ENCODE peak calls at places on chromosomes 7 and 10, in nine cellular contexts. One of them, this sample, is unnamed.

GRCh38 chr7:23490357-23491131 is 20.3 kb upstream of the IGF2BP3 start:
- DNase-seq in fibroblast of pulmonary artery: peak; percentile 38
- DNase-seq in HCT116: no peak
- DNase-seq in activated CD8-positive, alpha-beta T cell treated with anti-CD3 and anti-CD28 coated beads for 36 hours: peak; percentile 55
- DNase-seq in fibroblast of villous mesenchyme: peak; percentile 41
- DNase-seq in AG09319: no peak
- DNase-seq in A549: no peak
- DNase-seq in uterus: no peak
- DNase-seq in mammary epithelial cell: no peak
- DNase-seq in this sample: no peak

GRCh38 chr7:51139796-51140195 is 176.8 kb downstream of the COBL start:
- DNase-seq in fibroblast of villous mesenchyme: no peak
- DNase-seq in uterus: no peak
- DNase-seq in AG09319: no peak
- DNase-seq in activated CD8-positive, alpha-beta T cell treated with anti-CD3 and anti-CD28 coated beads for 36 hours: no peak
- DNase-seq in HCT116: no peak
- DNase-seq in mammary epithelial cell: peak; percentile 79
- DNase-seq in A549: no peak
- DNase-seq in fibroblast of pulmonary artery: no peak
- DNase-seq in this sample: no peak

GRCh38 chr10:126463306-126463705 is 75.0 kb upstream of the ADAM12 start:
- DNase-seq in AG09319: no peak
- DNase-seq in HCT116: no peak
- DNase-seq in activated CD8-positive, alpha-beta T cell treated with anti-CD3 and anti-CD28 coated beads for 36 hours: no peak
- DNase-seq in fibroblast of villous mesenchyme: no peak
- DNase-seq in mammary epithelial cell: no peak
- DNase-seq in A549: no peak
- DNase-seq in uterus: no peak
- DNase-seq in fibroblast of pulmonary artery: no peak
- DNase-seq in this sample: no peak

GRCh38 chr7:5549096-5549896 is 125.7 kb upstream of the TNRC18 start:
- DNase-seq in activated CD8-positive, alpha-beta T cell treated with anti-CD3 and anti-CD28 coated beads for 36 hours: peak; percentile 27
- DNase-seq in fibroblast of villous mesenchyme: peak; percentile 71
- DNase-seq in A549: peak; percentile 89
- DNase-seq in HCT116: peak; percentile 87
- DNase-seq in uterus: peak; percentile 42
- DNase-seq in fibroblast of pulmonary artery: peak; percentile 62
- DNase-seq in AG09319: no peak
- DNase-seq in mammary epithelial cell: peak; percentile 93
- DNase-seq in this sample: no peak

GRCh38 chr10:97089209-97089865 is 96.4 kb downstream of the SLIT1 start:
- DNase-seq in HCT116: no peak
- DNase-seq in fibroblast of pulmonary artery: no peak
- DNase-seq in activated CD8-positive, alpha-beta T cell treated with anti-CD3 and anti-CD28 coated beads for 36 hours: no peak
- DNase-seq in AG09319: no peak
- DNase-seq in A549: no peak
- DNase-seq in mammary epithelial cell: peak; percentile 71
- DNase-seq in fibroblast of villous mesenchyme: no peak
- DNase-seq in uterus: no peak
- DNase-seq in this sample: no peak

GRCh38 chr10:22795546-22795945 is 81.2 kb upstream of the PIP4K2A start:
- DNase-seq in fibroblast of villous mesenchyme: peak; percentile 40
- DNase-seq in activated CD8-positive, alpha-beta T cell treated with anti-CD3 and anti-CD28 coated beads for 36 hours: no peak
- DNase-seq in uterus: no peak
- DNase-seq in mammary epithelial cell: no peak
- DNase-seq in A549: no peak
- DNase-seq in HCT116: no peak
- DNase-seq in fibroblast of pulmonary artery: no peak
- DNase-seq in AG09319: no peak
- DNase-seq in this sample: no peak

GRCh38 chr7:116899308-116899707 is 36.9 kb downstream of the CAPZA2 start:
- DNase-seq in fibroblast of pulmonary artery: peak; percentile 46
- DNase-seq in uterus: no peak
- DNase-seq in fibroblast of villous mesenchyme: peak; percentile 33
- DNase-seq in A549: no peak
- DNase-seq in mammary epithelial cell: peak; percentile 35
- DNase-seq in AG09319: no peak
- DNase-seq in activated CD8-positive, alpha-beta T cell treated with anti-CD3 and anti-CD28 coated beads for 36 hours: no peak
- DNase-seq in HCT116: no peak
- DNase-seq in this sample: no peak

GRCh38 chr7:85497999-85498398 is 311.1 kb upstream of the SEMA3D start:
- DNase-seq in AG09319: no peak
- DNase-seq in uterus: no peak
- DNase-seq in A549: no peak
- DNase-seq in fibroblast of villous mesenchyme: no peak
- DNase-seq in HCT116: no peak
- DNase-seq in fibroblast of pulmonary artery: no peak
- DNase-seq in mammary epithelial cell: no peak
- DNase-seq in activated CD8-positive, alpha-beta T cell treated with anti-CD3 and anti-CD28 coated beads for 36 hours: no peak
- DNase-seq in this sample: no peak

GRCh38 chr7:90596745-90597526 is 815 bp downstream of the CDK14 start:
- DNase-seq in activated CD8-positive, alpha-beta T cell treated with anti-CD3 and anti-CD28 coated beads for 36 hours: no peak
- DNase-seq in A549: no peak
- DNase-seq in mammary epithelial cell: peak; percentile 57
- DNase-seq in uterus: no peak
- DNase-seq in AG09319: no peak
- DNase-seq in fibroblast of pulmonary artery: peak; percentile 58
- DNase-seq in HCT116: no peak
- DNase-seq in fibroblast of villous mesenchyme: peak; percentile 55
- DNase-seq in this sample: no peak

GRCh38 chr10:69335063-69335587 is 56.8 kb downstream of the HK1 start:
- DNase-seq in A549: no peak
- DNase-seq in activated CD8-positive, alpha-beta T cell treated with anti-CD3 and anti-CD28 coated beads for 36 hours: peak; percentile 54
- DNase-seq in fibroblast of villous mesenchyme: peak; percentile 72
- DNase-seq in mammary epithelial cell: no peak
- DNase-seq in uterus: peak; percentile 23
- DNase-seq in HCT116: no peak
- DNase-seq in fibroblast of pulmonary artery: peak; percentile 64
- DNase-seq in AG09319: no peak
- DNase-seq in this sample: no peak

GRCh38 chr7:12297709-12298108 is 86.6 kb downstream of the TMEM106B start:
- DNase-seq in mammary epithelial cell: peak; percentile 76
- DNase-seq in HCT116: peak; percentile 15
- DNase-seq in uterus: no peak
- DNase-seq in fibroblast of pulmonary artery: no peak
- DNase-seq in AG09319: no peak
- DNase-seq in A549: no peak
- DNase-seq in fibroblast of villous mesenchyme: no peak
- DNase-seq in activated CD8-positive, alpha-beta T cell treated with anti-CD3 and anti-CD28 coated beads for 36 hours: no peak
- DNase-seq in this sample: no peak

GRCh38 chr7:22452142-22452763 is 47.7 kb downstream of the STEAP1B start:
- DNase-seq in A549: peak; percentile 36
- DNase-seq in HCT116: peak; percentile 42
- DNase-seq in activated CD8-positive, alpha-beta T cell treated with anti-CD3 and anti-CD28 coated beads for 36 hours: peak; percentile 74
- DNase-seq in uterus: no peak
- DNase-seq in AG09319: no peak
- DNase-seq in mammary epithelial cell: no peak
- DNase-seq in fibroblast of villous mesenchyme: peak; percentile 21
- DNase-seq in fibroblast of pulmonary artery: peak; percentile 38
- DNase-seq in this sample: no peak

GRCh38 chr7:84998665-84999064 is 188.2 kb downstream of the SEMA3D start:
- DNase-seq in mammary epithelial cell: no peak
- DNase-seq in uterus: no peak
- DNase-seq in AG09319: no peak
- DNase-seq in activated CD8-positive, alpha-beta T cell treated with anti-CD3 and anti-CD28 coated beads for 36 hours: no peak
- DNase-seq in fibroblast of villous mesenchyme: no peak
- DNase-seq in HCT116: no peak
- DNase-seq in fibroblast of pulmonary artery: no peak
- DNase-seq in A549: no peak
- DNase-seq in this sample: no peak

GRCh38 chr7:157292770-157293412 is 43.9 kb upstream of the DNAJB6 start:
- DNase-seq in HCT116: no peak
- DNase-seq in fibroblast of pulmonary artery: no peak
- DNase-seq in AG09319: no peak
- DNase-seq in A549: no peak
- DNase-seq in activated CD8-positive, alpha-beta T cell treated with anti-CD3 and anti-CD28 coated beads for 36 hours: no peak
- DNase-seq in mammary epithelial cell: peak; percentile 76
- DNase-seq in uterus: no peak
- DNase-seq in fibroblast of villous mesenchyme: no peak
- DNase-seq in this sample: no peak

GRCh38 chr10:117408436-117409384 is 33.5 kb upstream of the PDZD8 start:
- DNase-seq in fibroblast of pulmonary artery: no peak
- DNase-seq in mammary epithelial cell: no peak
- DNase-seq in fibroblast of villous mesenchyme: no peak
- DNase-seq in AG09319: no peak
- DNase-seq in HCT116: no peak
- DNase-seq in uterus: no peak
- DNase-seq in activated CD8-positive, alpha-beta T cell treated with anti-CD3 and anti-CD28 coated beads for 36 hours: no peak
- DNase-seq in A549: no peak
- DNase-seq in this sample: no peak

GRCh38 chr10:117411440-117412428 is 36.5 kb upstream of the PDZD8 start:
- DNase-seq in fibroblast of pulmonary artery: no peak
- DNase-seq in activated CD8-positive, alpha-beta T cell treated with anti-CD3 and anti-CD28 coated beads for 36 hours: no peak
- DNase-seq in A549: no peak
- DNase-seq in mammary epithelial cell: no peak
- DNase-seq in fibroblast of villous mesenchyme: no peak
- DNase-seq in uterus: no peak
- DNase-seq in AG09319: no peak
- DNase-seq in HCT116: no peak
- DNase-seq in this sample: no peak

GRCh38 chr10:117409549-117410283 is 34.5 kb upstream of the PDZD8 start:
- DNase-seq in uterus: no peak
- DNase-seq in AG09319: no peak
- DNase-seq in A549: no peak
- DNase-seq in mammary epithelial cell: peak; percentile 47
- DNase-seq in HCT116: no peak
- DNase-seq in fibroblast of pulmonary artery: no peak
- DNase-seq in fibroblast of villous mesenchyme: no peak
- DNase-seq in activated CD8-positive, alpha-beta T cell treated with anti-CD3 and anti-CD28 coated beads for 36 hours: no peak
- DNase-seq in this sample: no peak

GRCh38 chr10:117413928-117414618 is 38.8 kb upstream of the PDZD8 start:
- DNase-seq in AG09319: no peak
- DNase-seq in mammary epithelial cell: peak; percentile 84
- DNase-seq in uterus: no peak
- DNase-seq in HCT116: no peak
- DNase-seq in fibroblast of villous mesenchyme: no peak
- DNase-seq in A549: peak; percentile 14
- DNase-seq in fibroblast of pulmonary artery: peak; percentile 38
- DNase-seq in activated CD8-positive, alpha-beta T cell treated with anti-CD3 and anti-CD28 coated beads for 36 hours: no peak
- DNase-seq in this sample: no peak

DNA sequence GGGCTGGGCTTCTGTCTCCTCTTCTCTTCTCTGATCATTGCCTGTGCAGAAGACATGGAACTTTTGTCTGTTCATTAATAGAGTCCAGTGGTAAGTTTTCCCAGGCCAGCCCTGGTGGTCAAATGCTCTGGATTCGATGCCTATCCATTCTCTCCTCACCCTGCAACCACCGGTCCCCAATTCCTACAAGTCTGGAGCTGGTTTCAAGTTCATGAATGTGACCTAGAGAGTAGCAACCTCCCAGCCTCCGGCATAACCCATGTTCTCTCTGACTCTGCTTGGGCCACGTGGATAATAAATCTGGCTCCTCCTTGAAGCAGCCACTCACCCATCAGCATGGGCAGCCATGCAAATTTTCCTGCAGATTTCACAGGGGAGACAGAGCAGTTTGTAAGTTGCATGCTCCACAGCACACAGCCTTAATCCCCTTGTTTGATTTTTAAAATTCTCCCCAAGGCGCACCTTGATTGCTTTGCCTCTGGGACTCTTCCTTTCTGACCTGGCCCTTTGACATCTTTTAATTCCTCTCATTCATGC is 37.3 kb upstream of the PDZD8 start:
- DNase-seq in activated CD8-positive, alpha-beta T cell treated with anti-CD3 and anti-CD28 coated beads for 36 hours: no peak
- DNase-seq in HCT116: no peak
- DNase-seq in uterus: no peak
- DNase-seq in fibroblast of villous mesenchyme: no peak
- DNase-seq in A549: no peak
- DNase-seq in mammary epithelial cell: no peak
- DNase-seq in fibroblast of pulmonary artery: no peak
- DNase-seq in AG09319: no peak
- DNase-seq in this sample: no peak
- TF ChIP-seq CTCF in activated CD8-positive, alpha-beta T cell treated with anti-CD3 and anti-CD28 coated beads for 36 hours: no peak
- TF ChIP-seq CTCF in HCT116: no peak
- TF ChIP-seq CTCF in uterus: no peak
- TF ChIP-seq CTCF in fibroblast of villous mesenchyme: no peak
- TF ChIP-seq CTCF in A549: no peak
- TF ChIP-seq CTCF in mammary epithelial cell: no peak
- TF ChIP-seq CTCF in fibroblast of pulmonary artery: no peak
- TF ChIP-seq CTCF in AG09319: no peak
- TF ChIP-seq CTCF in this sample: no peak

DNA sequence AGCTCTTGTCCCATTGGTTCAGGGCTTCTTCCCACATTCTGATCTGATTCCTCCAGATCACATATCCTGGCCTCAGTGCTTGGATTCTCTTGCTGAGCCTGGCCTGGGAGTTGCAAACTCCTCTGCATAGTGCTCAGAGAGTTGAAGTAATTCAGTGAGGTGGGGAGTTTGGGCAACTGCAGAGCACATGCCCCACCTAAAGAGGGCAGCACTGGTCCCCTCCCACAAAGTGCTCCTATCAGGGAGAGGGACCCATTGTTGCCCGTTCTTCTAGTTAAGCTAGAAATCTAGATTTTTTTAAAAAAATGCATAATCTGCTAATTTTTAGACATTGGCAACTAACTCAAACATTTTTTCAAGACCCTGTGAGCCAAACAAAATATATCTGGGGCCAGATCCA is 45.1 kb downstream of the CHN2 start:
- DNase-seq in AG09319: no peak
- DNase-seq in HCT116: no peak
- DNase-seq in uterus: no peak
- DNase-seq in A549: peak; percentile 24
- DNase-seq in fibroblast of pulmonary artery: no peak
- DNase-seq in activated CD8-positive, alpha-beta T cell treated with anti-CD3 and anti-CD28 coated beads for 36 hours: peak; percentile 28
- DNase-seq in fibroblast of villous mesenchyme: no peak
- DNase-seq in mammary epithelial cell: no peak
- DNase-seq in this sample: no peak
- TF ChIP-seq CTCF in AG09319: peak; percentile 9
- TF ChIP-seq CTCF in HCT116: peak; percentile 72
- TF ChIP-seq CTCF in uterus: no peak
- TF ChIP-seq CTCF in A549: peak; percentile 29
- TF ChIP-seq CTCF in fibroblast of pulmonary artery: peak; percentile 36
- TF ChIP-seq CTCF in activated CD8-positive, alpha-beta T cell treated with anti-CD3 and anti-CD28 coated beads for 36 hours: peak; percentile 55
- TF ChIP-seq CTCF in fibroblast of villous mesenchyme: no peak
- TF ChIP-seq CTCF in mammary epithelial cell: peak; percentile 79
- TF ChIP-seq CTCF in this sample: peak; percentile 19

GRCh38 chr10:132036153-132036886 is 29.4 kb upstream of the JAKMIP3 start:
- DNase-seq in HCT116: no peak
- DNase-seq in fibroblast of pulmonary artery: peak; percentile 8
- DNase-seq in fibroblast of villous mesenchyme: peak; percentile 11
- DNase-seq in uterus: no peak
- DNase-seq in A549: peak; percentile 52
- DNase-seq in activated CD8-positive, alpha-beta T cell treated with anti-CD3 and anti-CD28 coated beads for 36 hours: peak; percentile 19
- DNase-seq in AG09319: no peak
- DNase-seq in mammary epithelial cell: peak; percentile 21
- DNase-seq in this sample: no peak
- TF ChIP-seq CTCF in HCT116: no peak
- TF ChIP-seq CTCF in fibroblast of pulmonary artery: no peak
- TF ChIP-seq CTCF in fibroblast of villous mesenchyme: no peak
- TF ChIP-seq CTCF in uterus: no peak
- TF ChIP-seq CTCF in A549: no peak
- TF ChIP-seq CTCF in activated CD8-positive, alpha-beta T cell treated with anti-CD3 and anti-CD28 coated beads for 36 hours: no peak
- TF ChIP-seq CTCF in AG09319: no peak
- TF ChIP-seq CTCF in mammary epithelial cell: no peak
- TF ChIP-seq CTCF in this sample: no peak

DNA sequence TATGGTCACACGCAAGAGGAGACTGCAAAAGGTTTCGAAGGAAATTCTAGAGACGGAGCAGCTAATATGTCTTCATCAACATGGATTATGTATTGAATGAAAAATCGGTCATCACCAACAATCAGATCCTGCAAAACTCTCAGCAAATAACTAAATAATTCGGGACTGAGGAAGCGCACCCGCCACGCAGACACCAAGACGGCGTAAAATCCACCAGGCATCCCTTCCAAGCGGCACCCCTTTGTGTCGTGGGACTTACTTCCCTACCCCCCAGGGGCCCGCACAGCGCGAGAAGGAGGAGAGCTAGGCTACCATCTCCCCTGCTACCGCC is 749 bp downstream of the ARL3 start:
- DNase-seq in activated CD8-positive, alpha-beta T cell treated with anti-CD3 and anti-CD28 coated beads for 36 hours: no peak
- DNase-seq in AG09319: no peak
- DNase-seq in fibroblast of pulmonary artery: no peak
- DNase-seq in fibroblast of villous mesenchyme: no peak
- DNase-seq in uterus: no peak
- DNase-seq in A549: peak; percentile 97
- DNase-seq in HCT116: no peak
- DNase-seq in mammary epithelial cell: no peak
- DNase-seq in this sample: no peak
- TF ChIP-seq CTCF in activated CD8-positive, alpha-beta T cell treated with anti-CD3 and anti-CD28 coated beads for 36 hours: peak; percentile 65
- TF ChIP-seq CTCF in AG09319: peak; percentile 51
- TF ChIP-seq CTCF in fibroblast of pulmonary artery: peak; percentile 47
- TF ChIP-seq CTCF in fibroblast of villous mesenchyme: no peak
- TF ChIP-seq CTCF in uterus: peak; percentile 32
- TF ChIP-seq CTCF in A549: peak; percentile 15
- TF ChIP-seq CTCF in HCT116: no peak
- TF ChIP-seq CTCF in mammary epithelial cell: no peak
- TF ChIP-seq CTCF in this sample: no peak

This sample was measured in AG09309.